ENCODE peak calls at places on chromosomes 13 and 19, in ten cellular contexts. One of them, this sample, is unnamed.

GRCh38 chr13:45194081-45194939 is 6.5 kb downstream of the KCTD4 start:
- DNase-seq in fibroblast of lung: peak; percentile 65
- DNase-seq in AG09309: no peak
- DNase-seq in T47D: no peak
- DNase-seq in NCI-H1105 treated with DMSO at 0.1 percent for 48 hours: no peak
- DNase-seq in COR-L47: no peak
- DNase-seq in NCI-H187 treated with DMSO at 0.1 percent for 48 hours: no peak
- DNase-seq in ovary: peak; percentile 52
- DNase-seq in HFFc6: no peak
- DNase-seq in AG20443: peak; percentile 54
- DNase-seq in this sample: no peak

GRCh38 chr13:98530236-98530635 is 46.7 kb downstream of the STK24 start:
- DNase-seq in fibroblast of lung: no peak
- DNase-seq in AG09309: no peak
- DNase-seq in T47D: no peak
- DNase-seq in NCI-H1105 treated with DMSO at 0.1 percent for 48 hours: no peak
- DNase-seq in COR-L47: no peak
- DNase-seq in NCI-H187 treated with DMSO at 0.1 percent for 48 hours: no peak
- DNase-seq in ovary: no peak
- DNase-seq in HFFc6: no peak
- DNase-seq in AG20443: no peak
- DNase-seq in this sample: no peak

GRCh38 chr13:111215081-111216047 is 100.3 kb downstream of the ARHGEF7 start:
- DNase-seq in fibroblast of lung: no peak
- DNase-seq in AG09309: no peak
- DNase-seq in T47D: no peak
- DNase-seq in NCI-H1105 treated with DMSO at 0.1 percent for 48 hours: peak; percentile 96
- DNase-seq in COR-L47: peak; percentile 49
- DNase-seq in NCI-H187 treated with DMSO at 0.1 percent for 48 hours: no peak
- DNase-seq in ovary: no peak
- DNase-seq in HFFc6: no peak
- DNase-seq in AG20443: no peak
- DNase-seq in this sample: no peak

GRCh38 chr13:98582947-98583346 is 6.0 kb upstream of the STK24 start:
- DNase-seq in fibroblast of lung: no peak
- DNase-seq in AG09309: no peak
- DNase-seq in T47D: no peak
- DNase-seq in NCI-H1105 treated with DMSO at 0.1 percent for 48 hours: no peak
- DNase-seq in COR-L47: no peak
- DNase-seq in NCI-H187 treated with DMSO at 0.1 percent for 48 hours: no peak
- DNase-seq in ovary: no peak
- DNase-seq in HFFc6: no peak
- DNase-seq in AG20443: no peak
- DNase-seq in this sample: no peak

GRCh38 chr13:65597839-65598818 is 1632.0 kb downstream of the PCDH9 start:
- DNase-seq in fibroblast of lung: peak; percentile 77
- DNase-seq in AG09309: peak; percentile 39
- DNase-seq in T47D: no peak
- DNase-seq in NCI-H1105 treated with DMSO at 0.1 percent for 48 hours: no peak
- DNase-seq in COR-L47: no peak
- DNase-seq in NCI-H187 treated with DMSO at 0.1 percent for 48 hours: no peak
- DNase-seq in ovary: no peak
- DNase-seq in HFFc6: peak; percentile 71
- DNase-seq in AG20443: peak; percentile 30
- DNase-seq in this sample: no peak

GRCh38 chr19:6020166-6020967 is 42.4 kb upstream of the RANBP3 start:
- DNase-seq in fibroblast of lung: no peak
- DNase-seq in AG09309: no peak
- DNase-seq in T47D: peak; percentile 70
- DNase-seq in NCI-H1105 treated with DMSO at 0.1 percent for 48 hours: peak; percentile 53
- DNase-seq in COR-L47: peak; percentile 69
- DNase-seq in NCI-H187 treated with DMSO at 0.1 percent for 48 hours: no peak
- DNase-seq in ovary: no peak
- DNase-seq in HFFc6: no peak
- DNase-seq in AG20443: no peak
- DNase-seq in this sample: no peak

GRCh38 chr19:38307597-38307996 is 3.5 kb downstream of the C19orf33 start:
- DNase-seq in fibroblast of lung: no peak
- DNase-seq in AG09309: no peak
- DNase-seq in T47D: no peak
- DNase-seq in NCI-H1105 treated with DMSO at 0.1 percent for 48 hours: no peak
- DNase-seq in COR-L47: no peak
- DNase-seq in NCI-H187 treated with DMSO at 0.1 percent for 48 hours: no peak
- DNase-seq in ovary: no peak
- DNase-seq in HFFc6: no peak
- DNase-seq in AG20443: no peak
- DNase-seq in this sample: no peak

GRCh38 chr19:46478356-46478986 is 7.1 kb upstream of the PNMA8A start:
- DNase-seq in fibroblast of lung: peak; percentile 63
- DNase-seq in AG09309: no peak
- DNase-seq in T47D: no peak
- DNase-seq in NCI-H1105 treated with DMSO at 0.1 percent for 48 hours: peak; percentile 74
- DNase-seq in COR-L47: peak; percentile 7
- DNase-seq in NCI-H187 treated with DMSO at 0.1 percent for 48 hours: no peak
- DNase-seq in ovary: no peak
- DNase-seq in HFFc6: peak; percentile 78
- DNase-seq in AG20443: no peak
- DNase-seq in this sample: no peak

GRCh38 chr19:21835810-21836444 is at the start of gene ZNF43:
- DNase-seq in fibroblast of lung: peak; percentile 96
- DNase-seq in AG09309: peak; percentile 80
- DNase-seq in T47D: peak; percentile 69
- DNase-seq in NCI-H1105 treated with DMSO at 0.1 percent for 48 hours: peak; percentile 94
- DNase-seq in COR-L47: peak; percentile 95
- DNase-seq in NCI-H187 treated with DMSO at 0.1 percent for 48 hours: peak; percentile 66
- DNase-seq in ovary: peak; percentile 95
- DNase-seq in HFFc6: peak; percentile 85
- DNase-seq in AG20443: peak; percentile 91
- DNase-seq in this sample: peak; percentile 45

GRCh38 chr19:32708457-32708856 is 11.1 kb upstream of the TDRD12 start:
- DNase-seq in fibroblast of lung: no peak
- DNase-seq in AG09309: no peak
- DNase-seq in T47D: no peak
- DNase-seq in NCI-H1105 treated with DMSO at 0.1 percent for 48 hours: no peak
- DNase-seq in COR-L47: no peak
- DNase-seq in NCI-H187 treated with DMSO at 0.1 percent for 48 hours: no peak
- DNase-seq in ovary: no peak
- DNase-seq in HFFc6: no peak
- DNase-seq in AG20443: no peak
- DNase-seq in this sample: no peak

This sample was measured in H54.